ENCODE peak calls at places on chromosomes 1 and 21, in four cellular contexts. J is tibial artery, H is activated T-cell treated with anti-CD3 and anti-CD28 coated beads for 1 hour, C is T-helper 9 cell. R is an unnamed sample.

GRCh38 chr1:203197625-203198024 is 11.1 kb upstream of the CHI3L1 start:
- DNase-seq in J (peak; percentile 13), H (no peak), C (no peak), R (no peak)

GRCh38 chr1:226943156-226943555 is 3.1 kb downstream of the COQ8A start:
- DNase-seq in J (peak; percentile 51), H (no peak), C (no peak), R (no peak)

GRCh38 chr1:245045087-245045881 is 109.5 kb upstream of the KIF26B start:
- DNase-seq in J (no peak), H (no peak), C (no peak), R (peak; percentile 84)

GRCh38 chr1:175731581-175731980 is 11.8 kb downstream of the TNR start:
- DNase-seq in J (no peak), H (no peak), C (no peak), R (no peak)

GRCh38 chr1:54291276-54292014 is 91.5 kb downstream of the MRPL37 start:
- DNase-seq in J (peak; percentile 63), H (no peak), C (no peak), R (no peak)

GRCh38 chr1:20359451-20360330 is 69.0 kb downstream of the VWA5B1 start:
- DNase-seq in J (no peak), H (no peak), C (no peak), R (peak; percentile 60)

GRCh38 chr1:24525606-24526005 is 23.0 kb downstream of the RCAN3 start:
- DNase-seq in J (no peak), H (no peak), C (no peak), R (no peak)

GRCh38 chr1:183841950-183842816 is 37.3 kb downstream of the RGL1 start:
- DNase-seq in J (no peak), H (no peak), C (no peak), R (no peak)

GRCh38 chr1:151342021-151342420 is 5.0 kb downstream of the RFX5 start:
- DNase-seq in J (no peak), H (no peak), C (no peak), R (no peak)

GRCh38 chr1:60268451-60268850 is 194.9 kb upstream of the C1orf87 start:
- DNase-seq in J (no peak), H (no peak), C (no peak), R (no peak)

GRCh38 chr1:82007804-82008203 is 207.1 kb downstream of the ADGRL2 start:
- DNase-seq in J (no peak), H (no peak), C (no peak), R (no peak)

GRCh38 chr1:59446257-59446901 is 149.5 kb downstream of the FGGY start:
- DNase-seq in J (no peak), H (no peak), C (no peak), R (no peak)

GRCh38 chr21:42430570-42430969 is 26.9 kb downstream of the UBASH3A start:
- DNase-seq in J (no peak), H (no peak), C (no peak), R (no peak)

GRCh38 chr21:31235671-31236450 is 108.2 kb downstream of the TIAM1 start:
- DNase-seq in J (no peak), H (no peak), C (no peak), R (no peak)

GRCh38 chr21:45288441-45288841 is 746 bp upstream of the POFUT2 start:
- DNase-seq in J (peak; percentile 71), H (no peak), C (no peak), R (no peak)

R was measured in colonic mucosa.